ENCODE peak calls at places on chromosome 20, in five cellular contexts. F, J, X, U and G are unnamed samples.

GRCh38 chr20:4985658-4986057 is 15.7 kb downstream of the SLC23A2 start:
- DNase-seq in F (no peak), J (no peak), X (peak), U (no peak), G (no peak)

GRCh38 chr20:22795897-22796296 is 211.5 kb upstream of the FOXA2 start:
- DNase-seq in F (peak), J (no peak), X (peak), U (peak), G (no peak)

GRCh38 chr20:51660741-51661608 is 107.2 kb downstream of the ATP9A start:
- DNase-seq in F (peak), J (no peak), X (peak), U (peak), G (no peak)

GRCh38 chr20:50019466-50020256 is 36.9 kb downstream of the SNAI1 start:
- DNase-seq in F (no peak), J (no peak), X (peak), U (no peak), G (no peak)

GRCh38 chr20:3716195-3716834 is 3.9 kb upstream of the SIGLEC1 start:
- DNase-seq in F (no peak), J (peak), X (peak), U (no peak), G (no peak)

GRCh38 chr20:46212876-46213275 is 94.8 kb downstream of the CD40 start:
- DNase-seq in F (no peak), J (no peak), X (no peak), U (no peak), G (no peak)

GRCh38 chr20:13274311-13274965 is 53.4 kb downstream of the ISM1 start:
- DNase-seq in F (no peak), J (no peak), X (no peak), U (no peak), G (no peak)

GRCh38 chr20:15604406-15604805 is 968.8 kb downstream of the KIF16B start:
- DNase-seq in F (no peak), J (no peak), X (peak), U (no peak), G (no peak)

GRCh38 chr20:50273601-50274491 is 83.2 kb downstream of the CEBPB start:
- DNase-seq in F (no peak), J (no peak), X (peak), U (no peak), G (no peak)

GRCh38 chr20:39913274-39913673 is 775.8 kb downstream of the MAFB start:
- DNase-seq in F (no peak), J (no peak), X (peak), U (no peak), G (no peak)

GRCh38 chr20:19419420-19419819 is 207.0 kb downstream of the SLC24A3 start:
- DNase-seq in F (no peak), J (no peak), X (peak), U (no peak), G (no peak)

GRCh38 chr20:32524871-32525501 is 60.1 kb downstream of the NOL4L start:
- DNase-seq in F (no peak), J (no peak), X (peak), U (no peak), G (no peak)

GRCh38 chr20:51494241-51495110 is 48.0 kb downstream of the NFATC2 start:
- DNase-seq in F (no peak), J (peak), X (no peak), U (no peak), G (no peak)

GRCh38 chr20:7856756-7857155 is 83.5 kb downstream of the HAO1 start:
- DNase-seq in F (no peak), J (no peak), X (peak), U (no peak), G (no peak)

GRCh38 chr20:19223640-19224039 is 11.2 kb downstream of the SLC24A3 start:
- DNase-seq in F (no peak), J (no peak), X (peak), U (no peak), G (no peak)

GRCh38 chr20:63379296-63379695 is 18.1 kb upstream of the CHRNA4 start:
- DNase-seq in F (no peak), J (no peak), X (no peak), U (no peak), G (no peak)

GRCh38 chr20:54190200-54190599 is 16.4 kb upstream of the CYP24A1 start:
- DNase-seq in F (no peak), J (no peak), X (no peak), U (no peak), G (no peak)

GRCh38 chr20:32484221-32485125 is 100.7 kb downstream of the NOL4L start:
- DNase-seq in F (no peak), J (peak), X (peak), U (no peak), G (no peak)

GRCh38 chr20:34871966-34872603 is 571 bp downstream of the GGT7 start:
- DNase-seq in F (no peak), J (no peak), X (peak), U (no peak), G (no peak)

GRCh38 chr20:37315293-37316110 is 26.0 kb downstream of the MANBAL start:
- DNase-seq in F (no peak), J (no peak), X (no peak), U (peak), G (no peak)

GRCh38 chr20:47872341-47872740 is 87.1 kb upstream of the SULF2 start:
- DNase-seq in F (no peak), J (no peak), X (peak), U (no peak), G (no peak)

GRCh38 chr20:38112249-38112942 is 52.7 kb downstream of the TGM2 start:
- DNase-seq in F (no peak), J (peak), X (no peak), U (no peak), G (no peak)

GRCh38 chr20:58128635-58129625 is 99.5 kb downstream of the ANKRD60 start:
- DNase-seq in F (no peak), J (no peak), X (no peak), U (no peak), G (no peak)

GRCh38 chr20:32474967-32475819 is 109.9 kb downstream of the NOL4L start:
- DNase-seq in F (peak), J (no peak), X (peak), U (peak), G (no peak)

GRCh38 chr20:11807070-11807741 is 110.5 kb upstream of the BTBD3 start:
- DNase-seq in F (peak), J (no peak), X (peak), U (peak), G (no peak)

GRCh38 chr20:44646023-44646640 is 5.4 kb downstream of the ADA start:
- DNase-seq in F (no peak), J (peak), X (peak), U (no peak), G (no peak)

GRCh38 chr20:37727247-37727956 is 33.6 kb downstream of the CTNNBL1 start:
- DNase-seq in F (no peak), J (no peak), X (no peak), U (no peak), G (no peak)

GRCh38 chr20:3704085-3704484 is 8.3 kb downstream of the SIGLEC1 start:
- DNase-seq in F (no peak), J (no peak), X (peak), U (no peak), G (no peak)

GRCh38 chr20:35831983-35832382 is 60.2 kb downstream of the PHF20 start:
- DNase-seq in F (no peak), J (no peak), X (no peak), U (no peak), G (no peak)

GRCh38 chr20:45781391-45781931 is 10.2 kb downstream of the WFDC3 start:
- DNase-seq in F (peak), J (no peak), X (peak), U (peak), G (no peak)